ENCODE peak calls at places on chromosomes 11 and 22, in nine cellular contexts. H is transverse colon, B is PC-9, N is colonic mucosa, P is hepatocyte, U is ovary, K is Peyer's patch, V is IMR-90, Y is stomach. Q is an unnamed sample. For H3K4me1, the result is how much of the 10 kb centered on the place peaks cover.

GRCh38 chr22:46029574-46030200 is 52.7 kb upstream of the WNT7B start:
- DNase-seq in H (no peak), B (no peak), N (no peak), P (no peak), U (peak), K (peak), V (no peak), Y (no peak), Q (no peak)

GRCh38 chr11:44992181-44992582 is 41.5 kb upstream of the TP53I11 start:
- DNase-seq in H (no peak), B (no peak), N (no peak), P (no peak), U (no peak), K (no peak), V (no peak), Y (peak), Q (no peak)

GRCh38 chr11:122882189-122882808 is at the start of gene JHY:
- DNase-seq in H (no peak), B (no peak), N (no peak), P (no peak), U (no peak), K (no peak), V (no peak), Y (no peak), Q (no peak)

GRCh38 chr22:49406047-49406650 is 421.5 kb downstream of the BRD1 start:
- DNase-seq in H (no peak), B (no peak), N (no peak), P (no peak), U (no peak), K (no peak), V (no peak), Y (peak), Q (no peak)

GRCh38 chr11:2118674-2119073 is 20.5 kb downstream of the IGF2 start:
- DNase-seq in H (no peak), B (no peak), N (no peak), P (no peak), U (no peak), K (no peak), V (no peak), Y (no peak), Q (no peak)

GRCh38 chr11:124586247-124586860 is 16.6 kb downstream of the OR8A1 start:
- DNase-seq in H (peak), B (no peak), N (peak), P (peak), U (peak), K (peak), V (peak), Y (peak), Q (peak)

GRCh38 chr11:65427691-65428577 is 5.3 kb downstream of the NEAT1 start:
- DNase-seq in H (peak), B (peak), N (peak), P (peak), U (peak), K (peak), V (peak), Y (peak), Q (peak)

GRCh38 chr22:35220221-35220620 is 37.1 kb upstream of the HMGXB4 start:
- DNase-seq in H (no peak), B (no peak), N (no peak), P (no peak), U (no peak), K (no peak), V (no peak), Y (no peak), Q (no peak)

GRCh38 chr11:68355471-68355870 is 43.1 kb downstream of the LRP5 start:
- DNase-seq in H (no peak), B (no peak), N (no peak), P (no peak), U (no peak), K (no peak), V (no peak), Y (no peak), Q (no peak)
- H3K27ac ChIP-seq in H (peak), B (no peak), N (no peak), P (no peak), U (peak), K (no peak), V (peak), Y (no peak), Q (no peak)

GRCh38 chr11:20035701-20036601 is 124.3 kb downstream of the DBX1 start:
- DNase-seq in H (no peak), B (peak), N (no peak), P (peak), U (no peak), K (no peak), V (peak), Y (no peak), Q (peak)

GRCh38 chr11:20036625-20037335 is 123.5 kb downstream of the DBX1 start:
- DNase-seq in H (no peak), B (no peak), N (no peak), P (no peak), U (no peak), K (no peak), V (no peak), Y (no peak), Q (no peak)

GRCh38 chr11:20038364-20038893 is 121.8 kb downstream of the DBX1 start:
- DNase-seq in H (no peak), B (no peak), N (no peak), P (no peak), U (no peak), K (no peak), V (no peak), Y (no peak), Q (no peak)

GRCh38 chr11:20038969-20039368 is 121.3 kb downstream of the DBX1 start:
- DNase-seq in H (no peak), B (no peak), N (no peak), P (no peak), U (no peak), K (no peak), V (no peak), Y (no peak), Q (no peak)

GRCh38 chr11:20037358-20037757 is 122.9 kb downstream of the DBX1 start:
- DNase-seq in H (no peak), B (no peak), N (no peak), P (no peak), U (no peak), K (no peak), V (no peak), Y (no peak), Q (no peak)
- H3K4me1 ChIP-seq in H (under half), B (under half), N (under half), P (under half), U (under half), K (under half), V (under half), Y (under half), Q (under half)

GRCh38 chr22:24284747-24285203 is 14.1 kb downstream of the SPECC1L start:
- DNase-seq in H (no peak), B (peak), N (no peak), P (no peak), U (no peak), K (no peak), V (peak), Y (no peak), Q (no peak)
- H3K27ac ChIP-seq in H (peak), B (no peak), N (no peak), P (peak), U (no peak), K (no peak), V (no peak), Y (no peak), Q (no peak)

GRCh38 chr22:39706406-39707150 is 136.0 kb downstream of the CACNA1I start:
- DNase-seq in H (no peak), B (no peak), N (no peak), P (no peak), U (no peak), K (no peak), V (no peak), Y (no peak), Q (no peak)

GRCh38 chr22:39710380-39711117 is 140.0 kb downstream of the CACNA1I start:
- DNase-seq in H (no peak), B (no peak), N (no peak), P (no peak), U (peak), K (no peak), V (no peak), Y (no peak), Q (no peak)

GRCh38 chr22:39705386-39705785 is 134.8 kb downstream of the CACNA1I start:
- DNase-seq in H (no peak), B (no peak), N (no peak), P (no peak), U (no peak), K (no peak), V (no peak), Y (no peak), Q (no peak)

GRCh38 chr22:39707351-39707750 is 136.8 kb downstream of the CACNA1I start:
- DNase-seq in H (no peak), B (no peak), N (no peak), P (no peak), U (no peak), K (no peak), V (no peak), Y (no peak), Q (no peak)

DNA sequence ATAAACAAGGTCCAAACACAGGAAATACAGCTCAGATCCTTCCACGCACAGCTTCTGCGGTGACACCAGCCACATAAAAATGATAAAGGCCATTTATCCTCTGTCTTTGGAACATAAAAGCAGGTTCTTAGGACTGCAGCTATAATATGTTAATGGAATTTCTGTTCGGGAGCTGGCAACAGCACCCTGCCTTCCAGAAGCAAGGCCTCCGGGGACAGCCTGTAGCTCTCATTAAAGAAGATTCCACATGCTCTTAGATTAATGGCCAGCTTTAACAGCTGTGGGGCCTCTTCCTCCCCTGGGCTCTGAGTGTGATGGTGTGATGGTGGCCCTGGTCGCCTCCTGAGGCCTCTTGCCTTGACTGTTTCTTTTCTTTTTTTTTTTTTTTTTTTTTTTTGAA is 137.3 kb downstream of the CACNA1I start:
- DNase-seq in H (no peak), B (no peak), N (no peak), P (no peak), U (no peak), K (no peak), V (no peak), Y (no peak), Q (no peak)
- H3K4me1 ChIP-seq in H (under half), B (under half), N (under half), P (under half), U (under half), K (under half), V (under half), Y (under half), Q (under half)

DNA sequence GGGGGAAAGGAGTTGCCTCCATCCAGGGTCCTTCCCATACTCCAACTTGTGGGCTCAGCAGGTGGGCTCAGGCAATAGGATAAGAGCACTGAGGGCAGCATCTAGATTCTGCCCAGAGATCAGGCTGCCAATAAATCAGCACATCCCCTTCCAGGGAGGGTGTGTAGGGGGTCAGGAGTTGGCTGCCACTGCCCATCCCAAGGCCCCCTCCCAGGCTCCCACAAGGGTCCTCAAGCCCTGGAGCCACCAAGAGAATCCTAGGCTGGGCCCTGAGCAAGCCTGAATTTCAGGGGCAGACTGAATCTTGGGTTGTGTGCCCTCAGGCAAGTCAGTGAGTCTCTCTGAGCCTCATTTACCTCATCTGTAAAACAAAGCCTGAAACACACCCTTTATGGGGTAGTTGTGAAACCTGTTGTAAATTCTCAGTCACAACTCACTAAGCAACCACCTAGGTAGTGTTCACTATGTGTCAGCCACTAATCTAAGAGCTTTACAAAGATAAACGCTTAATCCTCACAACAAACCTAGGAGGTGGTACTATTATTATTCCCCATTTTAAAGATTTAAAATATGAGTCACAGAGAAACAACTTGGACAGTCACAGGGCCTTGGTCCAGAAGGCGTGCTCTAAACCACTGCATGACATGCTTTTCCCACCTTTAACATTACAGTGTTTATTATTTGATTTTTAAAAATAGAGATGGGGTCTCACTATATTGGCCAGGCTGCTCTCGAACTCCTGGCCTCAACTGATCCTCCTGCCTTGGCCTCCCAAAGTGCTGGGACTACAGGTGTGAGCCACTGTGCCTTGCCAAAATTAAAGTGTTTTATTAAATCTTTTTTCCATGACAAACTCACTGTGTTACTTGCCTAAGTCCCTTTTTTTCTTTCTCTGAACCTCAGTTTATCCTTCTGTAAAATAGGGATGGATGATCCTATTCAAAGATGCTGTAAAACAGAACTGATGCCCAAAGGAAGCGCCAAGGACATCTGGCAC is 36.2 kb downstream of the LMO1 start:
- DNase-seq in H (no peak), B (peak), N (no peak), P (peak), U (no peak), K (no peak), V (no peak), Y (no peak), Q (peak)
- H3K27ac ChIP-seq in H (no peak), B (peak), N (no peak), P (no peak), U (no peak), K (no peak), V (no peak), Y (no peak), Q (peak)